ENCODE peak calls at places on chromosomes 16 and 17, in six cellular contexts. One of them, this sample, is unnamed.

GRCh38 chr17:62703269-62703775 is 75.9 kb downstream of the MRC2 start:
- DNase-seq in IMR-90: peak; percentile 53
- DNase-seq in prostate gland: no peak
- DNase-seq in Peyer's patch: no peak
- DNase-seq in ovary: peak; percentile 57
- DNase-seq in body of pancreas: peak; percentile 29
- DNase-seq in this sample: peak; percentile 93

GRCh38 chr16:84040823-84041391 is 1.7 kb downstream of the SLC38A8 start:
- DNase-seq in body of pancreas: no peak
- DNase-seq in ovary: no peak
- DNase-seq in prostate gland: no peak
- DNase-seq in IMR-90: peak; percentile 41
- DNase-seq in Peyer's patch: no peak
- DNase-seq in this sample: no peak

GRCh38 chr16:50267151-50267631 is 840 bp downstream of the ADCY7 start:
- DNase-seq in ovary: no peak
- DNase-seq in Peyer's patch: no peak
- DNase-seq in body of pancreas: no peak
- DNase-seq in prostate gland: no peak
- DNase-seq in IMR-90: no peak
- DNase-seq in this sample: no peak

GRCh38 chr16:49597796-49598195 is 224.2 kb downstream of the C16orf78 start:
- DNase-seq in IMR-90: no peak
- DNase-seq in Peyer's patch: no peak
- DNase-seq in ovary: no peak
- DNase-seq in body of pancreas: no peak
- DNase-seq in prostate gland: no peak
- DNase-seq in this sample: no peak

GRCh38 chr16:81480856-81481821 is 36.5 kb downstream of the CMIP start:
- DNase-seq in IMR-90: peak; percentile 22
- DNase-seq in body of pancreas: no peak
- DNase-seq in Peyer's patch: peak; percentile 87
- DNase-seq in prostate gland: no peak
- DNase-seq in ovary: no peak
- DNase-seq in this sample: no peak

GRCh38 chr16:6684076-6684673 is 648.5 kb upstream of the RBFOX1 start:
- DNase-seq in Peyer's patch: no peak
- DNase-seq in prostate gland: peak; percentile 10
- DNase-seq in body of pancreas: peak; percentile 13
- DNase-seq in IMR-90: no peak
- DNase-seq in ovary: no peak
- DNase-seq in this sample: peak; percentile 4

GRCh38 chr17:79630821-79631639 is 20.2 kb upstream of the RBFOX3 start:
- DNase-seq in ovary: no peak
- DNase-seq in body of pancreas: peak; percentile 4
- DNase-seq in prostate gland: no peak
- DNase-seq in Peyer's patch: no peak
- DNase-seq in IMR-90: no peak
- DNase-seq in this sample: no peak

GRCh38 chr17:72592967-72593325 is 472.1 kb downstream of the SOX9 start:
- DNase-seq in prostate gland: no peak
- DNase-seq in ovary: no peak
- DNase-seq in body of pancreas: no peak
- DNase-seq in Peyer's patch: no peak
- DNase-seq in IMR-90: no peak
- DNase-seq in this sample: no peak

GRCh38 chr17:81404557-81405165 is 9.4 kb downstream of the BAHCC1 start:
- DNase-seq in body of pancreas: no peak
- DNase-seq in Peyer's patch: no peak
- DNase-seq in IMR-90: no peak
- DNase-seq in ovary: no peak
- DNase-seq in prostate gland: no peak
- DNase-seq in this sample: no peak
- TF ChIP-seq POLR2A in body of pancreas: peak; percentile 11
- TF ChIP-seq POLR2A in Peyer's patch: no peak
- TF ChIP-seq POLR2A in IMR-90: no peak
- TF ChIP-seq POLR2A in ovary: no peak
- TF ChIP-seq POLR2A in prostate gland: no peak
- TF ChIP-seq POLR2A in this sample: no peak

GRCh38 chr16:66510711-66511614 is 39.0 kb downstream of the TK2 start:
- DNase-seq in prostate gland: peak; percentile 51
- DNase-seq in body of pancreas: peak; percentile 72
- DNase-seq in IMR-90: no peak
- DNase-seq in ovary: peak; percentile 74
- DNase-seq in Peyer's patch: peak; percentile 13
- DNase-seq in this sample: no peak
- TF ChIP-seq POLR2A in prostate gland: no peak
- TF ChIP-seq POLR2A in body of pancreas: no peak
- TF ChIP-seq POLR2A in IMR-90: no peak
- TF ChIP-seq POLR2A in ovary: no peak
- TF ChIP-seq POLR2A in Peyer's patch: no peak
- TF ChIP-seq POLR2A in this sample: no peak

GRCh38 chr16:68533937-68534336 is 5.2 kb upstream of the ZFP90 start:
- DNase-seq in ovary: no peak
- DNase-seq in prostate gland: no peak
- DNase-seq in Peyer's patch: no peak
- DNase-seq in body of pancreas: no peak
- DNase-seq in IMR-90: no peak
- DNase-seq in this sample: no peak

GRCh38 chr16:68539704-68540370 is 746 bp downstream of the ZFP90 start:
- DNase-seq in IMR-90: no peak
- DNase-seq in ovary: no peak
- DNase-seq in body of pancreas: no peak
- DNase-seq in Peyer's patch: no peak
- DNase-seq in prostate gland: no peak
- DNase-seq in this sample: no peak

DNA sequence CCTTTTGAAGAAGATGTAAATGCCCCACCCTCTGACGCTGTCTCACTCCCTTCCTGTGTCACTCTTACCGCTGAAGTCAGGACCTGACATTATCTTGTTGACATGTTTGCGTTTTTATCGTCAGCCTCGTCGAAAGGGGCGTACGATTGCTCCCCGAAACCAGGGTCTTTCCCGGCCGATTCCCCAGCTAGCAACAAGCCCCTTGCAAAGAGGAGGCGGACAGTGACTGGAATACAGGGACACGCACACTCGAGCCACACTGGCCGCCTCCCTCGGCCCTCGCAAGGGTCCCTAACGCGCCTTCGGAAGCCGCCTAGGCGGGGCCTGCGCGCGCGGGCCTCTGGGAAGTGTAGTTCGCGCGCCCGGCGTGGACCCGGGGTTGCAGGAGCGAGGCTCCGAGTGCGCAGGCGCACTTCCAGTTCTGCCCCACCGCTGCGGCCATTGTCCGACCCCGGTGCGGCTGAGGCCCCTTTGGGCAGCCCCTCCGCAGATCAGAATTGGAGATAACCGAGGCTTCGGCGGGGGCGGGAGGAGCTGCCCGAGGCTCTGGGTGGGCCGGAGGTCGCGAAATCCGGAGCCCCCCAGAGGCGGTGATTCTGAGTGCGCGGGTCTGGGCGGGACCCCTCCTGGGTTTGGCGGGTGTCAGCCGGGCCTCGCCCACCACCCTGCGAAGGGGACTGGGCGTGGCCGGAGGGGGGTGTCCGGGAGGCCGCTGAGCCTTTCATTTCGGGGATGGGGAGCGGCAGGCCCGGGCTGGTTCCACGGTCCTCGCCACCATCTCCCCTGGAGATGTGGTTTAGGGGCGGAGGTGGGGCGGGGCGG is at the start of gene ZFP90:
- DNase-seq in ovary: peak; percentile 89
- DNase-seq in prostate gland: peak; percentile 76
- DNase-seq in IMR-90: peak; percentile 78
- DNase-seq in Peyer's patch: peak; percentile 88
- DNase-seq in body of pancreas: peak; percentile 84
- DNase-seq in this sample: peak; percentile 96
- TF ChIP-seq POLR2A in ovary: no peak
- TF ChIP-seq POLR2A in prostate gland: peak; percentile 48
- TF ChIP-seq POLR2A in IMR-90: no peak
- TF ChIP-seq POLR2A in Peyer's patch: peak; percentile 14
- TF ChIP-seq POLR2A in body of pancreas: peak; percentile 56
- TF ChIP-seq POLR2A in this sample: no peak

GRCh38 chr16:57845115-57845514 is 42.8 kb upstream of the KIFC3 start:
- DNase-seq in body of pancreas: no peak
- DNase-seq in prostate gland: no peak
- DNase-seq in Peyer's patch: no peak
- DNase-seq in IMR-90: no peak
- DNase-seq in ovary: no peak
- DNase-seq in this sample: no peak
- TF ChIP-seq POLR2A in body of pancreas: no peak
- TF ChIP-seq POLR2A in prostate gland: no peak
- TF ChIP-seq POLR2A in Peyer's patch: no peak
- TF ChIP-seq POLR2A in IMR-90: no peak
- TF ChIP-seq POLR2A in ovary: no peak
- TF ChIP-seq POLR2A in this sample: no peak

GRCh38 chr16:19488213-19488640 is 33.7 kb downstream of the GDE1 start:
- DNase-seq in Peyer's patch: no peak
- DNase-seq in prostate gland: no peak
- DNase-seq in body of pancreas: no peak
- DNase-seq in ovary: no peak
- DNase-seq in IMR-90: no peak
- DNase-seq in this sample: no peak
- TF ChIP-seq POLR2A in Peyer's patch: no peak
- TF ChIP-seq POLR2A in prostate gland: no peak
- TF ChIP-seq POLR2A in body of pancreas: no peak
- TF ChIP-seq POLR2A in ovary: no peak
- TF ChIP-seq POLR2A in IMR-90: no peak
- TF ChIP-seq POLR2A in this sample: no peak

GRCh38 chr16:14378684-14379467 is 251.2 kb downstream of the PARN start:
- DNase-seq in body of pancreas: no peak
- DNase-seq in Peyer's patch: no peak
- DNase-seq in ovary: no peak
- DNase-seq in prostate gland: no peak
- DNase-seq in IMR-90: peak; percentile 58
- DNase-seq in this sample: no peak

GRCh38 chr16:14377326-14377725 is 252.7 kb downstream of the PARN start:
- DNase-seq in body of pancreas: no peak
- DNase-seq in ovary: no peak
- DNase-seq in prostate gland: no peak
- DNase-seq in IMR-90: peak; percentile 67
- DNase-seq in Peyer's patch: no peak
- DNase-seq in this sample: no peak

GRCh38 chr16:14375132-14375491 is 254.9 kb downstream of the PARN start:
- DNase-seq in Peyer's patch: no peak
- DNase-seq in ovary: no peak
- DNase-seq in body of pancreas: no peak
- DNase-seq in IMR-90: peak; percentile 29
- DNase-seq in prostate gland: no peak
- DNase-seq in this sample: no peak

GRCh38 chr16:14374451-14375131 is 255.5 kb downstream of the PARN start:
- DNase-seq in prostate gland: no peak
- DNase-seq in body of pancreas: no peak
- DNase-seq in ovary: no peak
- DNase-seq in Peyer's patch: no peak
- DNase-seq in IMR-90: no peak
- DNase-seq in this sample: no peak

DNA sequence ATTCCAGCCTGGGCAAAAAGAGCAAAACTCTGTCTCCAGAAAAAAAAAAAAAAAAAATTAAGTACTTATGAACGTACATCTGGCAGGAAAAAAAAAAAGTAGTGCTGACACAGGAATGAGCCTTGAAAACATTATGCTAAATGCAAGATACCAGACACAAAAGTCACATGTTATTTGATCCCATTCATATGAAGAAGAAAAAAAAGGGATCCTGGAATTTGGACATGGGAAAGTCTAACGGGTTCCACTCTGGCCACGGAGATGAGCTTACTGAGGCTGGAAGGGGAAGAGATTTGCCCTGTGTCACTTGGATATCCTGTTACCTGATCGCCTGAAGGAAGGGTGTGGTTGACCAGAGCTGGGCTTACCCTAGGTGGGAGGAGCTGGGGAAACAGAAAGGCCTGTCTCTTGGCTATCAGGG is 251.9 kb downstream of the PARN start:
- DNase-seq in ovary: no peak
- DNase-seq in body of pancreas: no peak
- DNase-seq in prostate gland: no peak
- DNase-seq in Peyer's patch: no peak
- DNase-seq in IMR-90: peak; percentile 92
- DNase-seq in this sample: no peak
- TF ChIP-seq POLR2A in ovary: no peak
- TF ChIP-seq POLR2A in body of pancreas: no peak
- TF ChIP-seq POLR2A in prostate gland: no peak
- TF ChIP-seq POLR2A in Peyer's patch: no peak
- TF ChIP-seq POLR2A in IMR-90: no peak
- TF ChIP-seq POLR2A in this sample: no peak

DNA sequence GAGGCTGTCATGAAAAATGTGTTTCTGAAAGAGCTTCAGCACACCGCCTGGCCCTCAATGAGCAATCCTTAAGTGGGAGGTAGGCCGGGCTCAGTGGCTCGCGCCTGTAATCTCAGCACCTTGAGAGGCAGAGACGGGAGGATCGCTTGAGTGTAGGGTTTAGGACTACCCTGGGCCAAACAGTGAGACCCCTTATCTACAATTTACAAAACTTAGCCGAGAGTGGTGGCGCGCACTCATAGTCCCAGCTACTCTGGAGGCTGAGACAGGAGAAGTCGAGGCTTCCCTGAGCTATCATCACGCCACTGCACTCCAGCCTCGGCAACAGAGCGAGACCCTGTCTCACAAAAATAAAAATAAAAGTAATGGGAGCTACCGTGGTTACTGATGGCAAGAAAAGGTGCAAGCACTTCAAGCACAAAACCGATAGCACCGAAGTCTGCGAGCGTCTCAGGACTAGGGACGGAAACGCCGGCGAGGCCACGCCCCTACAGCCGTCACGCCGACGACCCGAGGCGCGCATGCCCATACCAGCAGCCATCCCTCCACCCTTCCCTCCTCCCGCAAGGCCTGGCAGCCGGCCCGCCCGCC is 622 bp downstream of the THUMPD1 start:
- DNase-seq in ovary: peak; percentile 89
- DNase-seq in prostate gland: peak; percentile 92
- DNase-seq in IMR-90: peak; percentile 74
- DNase-seq in Peyer's patch: peak; percentile 88
- DNase-seq in body of pancreas: peak; percentile 91
- DNase-seq in this sample: peak; percentile 83
- TF ChIP-seq POLR2A in ovary: peak; percentile 9
- TF ChIP-seq POLR2A in prostate gland: peak; percentile 44
- TF ChIP-seq POLR2A in IMR-90: peak; percentile 25
- TF ChIP-seq POLR2A in Peyer's patch: peak; percentile 3
- TF ChIP-seq POLR2A in body of pancreas: peak; percentile 0
- TF ChIP-seq POLR2A in this sample: peak; percentile 45

DNA sequence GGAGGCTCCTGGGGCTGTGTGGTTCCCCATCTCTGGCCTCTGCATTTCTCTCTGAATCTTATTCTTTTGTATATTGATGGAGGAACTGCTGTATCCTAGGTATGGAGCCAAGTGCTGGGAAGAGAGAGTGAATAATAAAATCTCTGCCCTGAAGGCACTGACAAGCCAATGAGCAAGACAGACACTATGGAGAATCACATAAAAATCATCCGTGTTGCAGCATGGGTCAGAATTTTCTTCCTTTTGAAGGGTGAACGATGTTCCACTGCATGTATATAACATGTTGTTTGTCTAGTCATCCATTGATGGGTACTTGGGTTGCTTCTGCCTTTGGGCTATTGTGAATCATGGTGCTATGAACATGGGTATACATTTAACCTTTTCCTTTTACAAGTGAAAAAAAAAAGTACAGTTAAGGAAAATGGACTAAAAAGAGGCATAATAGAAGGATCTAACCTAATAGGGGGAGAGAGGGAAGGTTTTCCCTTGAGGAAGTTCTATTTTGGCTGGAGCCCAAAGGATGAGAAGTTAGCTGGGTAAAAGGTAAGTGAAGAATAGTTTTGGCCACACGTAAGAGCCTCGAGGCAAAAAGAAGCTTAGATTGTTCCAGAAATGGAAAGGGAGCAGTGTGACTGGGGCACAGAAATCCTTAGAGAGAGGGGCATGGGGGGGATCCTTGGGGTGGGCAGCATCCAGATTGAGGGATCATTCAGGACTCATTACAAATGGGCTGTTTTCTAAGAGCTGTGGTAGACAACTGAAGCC is 32.3 kb upstream of the GNA13 start:
- DNase-seq in prostate gland: no peak
- DNase-seq in Peyer's patch: no peak
- DNase-seq in body of pancreas: no peak
- DNase-seq in ovary: no peak
- DNase-seq in IMR-90: no peak
- DNase-seq in this sample: no peak
- TF ChIP-seq POLR2A in prostate gland: no peak
- TF ChIP-seq POLR2A in Peyer's patch: no peak
- TF ChIP-seq POLR2A in body of pancreas: no peak
- TF ChIP-seq POLR2A in ovary: no peak
- TF ChIP-seq POLR2A in IMR-90: no peak
- TF ChIP-seq POLR2A in this sample: no peak

This sample was measured in H54.